ENCODE peak calls at places on chromosomes 12 and 14, in ten cellular contexts. H, L, O, I, Z, N, S, P, E and G are unnamed samples.

GRCh38 chr12:42916143-42916542 is 326.6 kb upstream of the PRICKLE1 start:
- DNase-seq in H (no peak), P (no peak), N (no peak), L (no peak), Z (no peak), S (no peak), E (no peak), O (no peak), I (no peak), G (no peak)

GRCh38 chr12:105444050-105444808 is 113.7 kb downstream of the C12orf75 start:
- DNase-seq in L (no peak), E (no peak), N (no peak), O (no peak), Z (no peak), H (no peak), P (no peak), S (no peak), I (peak), G (no peak)

GRCh38 chr12:9509464-9510166 is 98.1 kb downstream of the KLRB1 start:
- DNase-seq in P (no peak), S (no peak), O (no peak), H (no peak), Z (no peak), N (peak), L (no peak), I (peak), E (no peak), G (no peak)

GRCh38 chr14:96592591-96593388 is 90.6 kb downstream of the PAPOLA start:
- DNase-seq in H (peak), I (peak), N (peak), S (no peak), Z (peak), L (peak), O (peak), E (no peak), P (peak), G (peak)

GRCh38 chr12:32875990-32876389 is 20.6 kb downstream of the PKP2 start:
- DNase-seq in E (no peak), P (no peak), S (no peak), I (no peak), N (no peak), Z (no peak), O (no peak), L (no peak), H (no peak), G (no peak)

GRCh38 chr12:16030729-16031128 is 119.6 kb downstream of the DERA start:
- DNase-seq in S (no peak), I (no peak), P (no peak), Z (no peak), N (no peak), O (no peak), L (no peak), E (no peak), H (no peak), G (no peak)

GRCh38 chr14:61537567-61538463 is 157.5 kb upstream of the HIF1A start:
- DNase-seq in Z (no peak), L (no peak), I (peak), N (peak), E (no peak), P (peak), H (peak), O (peak), S (peak), G (no peak)

GRCh38 chr14:68084256-68084655 is 264.7 kb downstream of the RAD51B start:
- DNase-seq in N (no peak), O (no peak), Z (no peak), S (no peak), I (no peak), P (no peak), L (no peak), E (no peak), H (no peak), G (no peak)

GRCh38 chr12:44930972-44931600 is 55.0 kb upstream of the NELL2 start:
- DNase-seq in O (no peak), S (no peak), Z (peak), N (peak), E (peak), L (no peak), I (peak), P (no peak), H (no peak), G (no peak)

GRCh38 chr12:67721216-67721615 is 72.7 kb downstream of the DYRK2 start:
- DNase-seq in E (no peak), S (peak), H (peak), P (no peak), L (no peak), O (no peak), N (peak), I (no peak), Z (no peak), G (no peak)

GRCh38 chr14:91244501-91244901 is at the start of gene GPR68:
- DNase-seq in L (no peak), O (peak), P (peak), N (peak), S (no peak), Z (no peak), E (no peak), I (no peak), H (no peak), G (no peak)

GRCh38 chr12:122845041-122845864 is 10.0 kb downstream of the HIP1R start:
- DNase-seq in O (no peak), H (peak), Z (no peak), P (no peak), I (no peak), E (no peak), N (no peak), S (no peak), L (no peak), G (no peak)

GRCh38 chr12:42570076-42570475 is 19.5 kb downstream of the PRICKLE1 start:
- DNase-seq in H (no peak), I (no peak), Z (no peak), N (no peak), P (no peak), O (no peak), E (no peak), L (no peak), S (no peak), G (no peak)

GRCh38 chr14:73764881-73765280 is 50.7 kb upstream of the PNMA1 start:
- DNase-seq in I (no peak), N (no peak), H (peak), P (no peak), L (peak), E (peak), O (no peak), Z (no peak), S (peak), G (no peak)

GRCh38 chr12:10288989-10289388 is 18.7 kb upstream of the KLRD1 start:
- DNase-seq in L (no peak), N (no peak), E (no peak), H (no peak), O (no peak), P (no peak), Z (peak), S (no peak), I (no peak), G (no peak)

GRCh38 chr14:75905505-75905904 is 76.3 kb downstream of the TGFB3 start:
- DNase-seq in I (no peak), O (no peak), P (no peak), H (no peak), E (no peak), Z (no peak), N (no peak), L (no peak), S (peak), G (no peak)

GRCh38 chr12:1429980-1430379 is 164.4 kb downstream of the FBXL14 start:
- DNase-seq in H (no peak), I (no peak), E (no peak), S (no peak), L (no peak), O (no peak), P (no peak), N (peak), Z (no peak), G (no peak)